ENCODE peak calls at places on chromosome 2, in eight cellular contexts. B is esophagus squamous epithelium, W is heart left ventricle, C is HepG2, V is K562, L is spleen, N is body of pancreas, Y is transverse colon. U is an unnamed sample.

GRCh38 chr2:198913394-198914152 is 544.2 kb downstream of the SATB2 start:
- DNase-seq in B (no peak), W (no peak), C (no peak), V (no peak), L (no peak), N (no peak), Y (no peak), U (no peak)

GRCh38 chr2:229235136-229235914 is 35.8 kb downstream of the PID1 start:
- DNase-seq in B (no peak), W (no peak), C (no peak), V (no peak), L (no peak), N (no peak), Y (no peak), U (no peak)

GRCh38 chr2:24046599-24046929 is 627 bp downstream of the WDCP start:
- DNase-seq in B (no peak), W (no peak), C (no peak), V (no peak), L (no peak), N (no peak), Y (no peak), U (no peak)

GRCh38 chr2:43097650-43098049 is 128.8 kb downstream of the ZFP36L2 start:
- DNase-seq in B (no peak), W (no peak), C (no peak), V (no peak), L (no peak), N (peak; percentile 38), Y (no peak), U (no peak)

GRCh38 chr2:50014168-50014567 is 859.9 kb upstream of the FSHR start:
- DNase-seq in B (no peak), W (no peak), C (no peak), V (no peak), L (no peak), N (no peak), Y (no peak), U (no peak)

GRCh38 chr2:68921646-68922045 is 31.0 kb downstream of the GKN2 start:
- DNase-seq in B (no peak), W (no peak), C (no peak), V (no peak), L (no peak), N (no peak), Y (no peak), U (no peak)

GRCh38 chr2:128219891-128220290 is 98.8 kb downstream of the HS6ST1 start:
- DNase-seq in B (no peak), W (no peak), C (no peak), V (no peak), L (no peak), N (no peak), Y (no peak), U (no peak)

GRCh38 chr2:147204102-147204501 is 640.7 kb upstream of the ACVR2A start:
- DNase-seq in B (no peak), W (no peak), C (no peak), V (no peak), L (no peak), N (no peak), Y (no peak), U (no peak)

GRCh38 chr2:105746177-105747080 is 1.7 kb downstream of the NCK2 start:
- DNase-seq in B (no peak), W (peak; percentile 46), C (peak; percentile 29), V (peak; percentile 41), L (peak; percentile 96), N (peak; percentile 80), Y (peak; percentile 89), U (peak; percentile 51)

GRCh38 chr2:72040629-72041403 is 106.8 kb downstream of the CYP26B1 start:
- DNase-seq in B (no peak), W (no peak), C (no peak), V (no peak), L (no peak), N (no peak), Y (no peak), U (no peak)

GRCh38 chr2:183014005-183014404 is 24.3 kb downstream of the NCKAP1 start:
- DNase-seq in B (no peak), W (no peak), C (no peak), V (no peak), L (no peak), N (no peak), Y (no peak), U (no peak)

GRCh38 chr2:54430649-54431048 is 25.5 kb upstream of the SPTBN1 start:
- DNase-seq in B (no peak), W (no peak), C (no peak), V (no peak), L (no peak), N (no peak), Y (no peak), U (no peak)

GRCh38 chr2:123596649-123597048 is 428.4 kb upstream of the CNTNAP5 start:
- DNase-seq in B (no peak), W (no peak), C (no peak), V (no peak), L (no peak), N (no peak), Y (no peak), U (no peak)

DNA sequence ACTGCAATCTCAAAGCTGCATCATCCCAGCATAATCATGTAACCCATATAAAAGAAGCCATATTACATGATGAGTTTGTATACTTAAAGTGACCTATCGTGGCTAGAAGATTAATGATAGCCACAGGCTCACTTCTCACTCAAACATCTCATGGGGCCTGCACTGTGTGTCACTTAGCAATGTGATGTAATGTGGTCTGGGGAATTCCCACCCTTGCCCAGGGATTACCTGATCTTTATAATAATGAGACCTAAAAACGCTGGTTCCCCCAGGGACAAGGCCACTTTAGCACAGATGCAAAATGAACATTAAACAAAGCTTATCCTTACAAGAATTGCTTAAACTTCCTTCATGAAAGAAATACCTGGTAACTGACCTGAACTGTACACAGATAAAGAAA is 427.1 kb upstream of the CNTNAP5 start:
- DNase-seq in B (no peak), W (no peak), C (no peak), V (no peak), L (no peak), N (no peak), Y (no peak), U (no peak)
- H3K4me1 ChIP-seq in B (no peaks in the 10 kb centered on the region), W (no peaks in the 10 kb centered on the region), C (no peaks in the 10 kb centered on the region), V (no peaks in the 10 kb centered on the region), L (no peaks in the 10 kb centered on the region), N (no peaks in the 10 kb centered on the region), Y (no peaks in the 10 kb centered on the region), U (peaks cover 3% of the 10 kb centered on the region)

GRCh38 chr2:219003979-219004378 is 10.8 kb upstream of the CRYBA2 start:
- DNase-seq in B (no peak), W (no peak), C (no peak), V (no peak), L (no peak), N (no peak), Y (no peak), U (no peak)

GRCh38 chr2:219001100-219001576 is 7.9 kb upstream of the CRYBA2 start:
- DNase-seq in B (no peak), W (no peak), C (no peak), V (no peak), L (no peak), N (no peak), Y (no peak), U (no peak)

GRCh38 chr2:219001577-219002394 is 8.6 kb upstream of the CRYBA2 start:
- DNase-seq in B (no peak), W (no peak), C (peak; percentile 93), V (peak; percentile 65), L (no peak), N (peak; percentile 99), Y (peak; percentile 91), U (no peak)

GRCh38 chr2:219003267-219003634 is 10.0 kb upstream of the CRYBA2 start:
- DNase-seq in B (no peak), W (no peak), C (no peak), V (no peak), L (no peak), N (no peak), Y (no peak), U (no peak)

DNA sequence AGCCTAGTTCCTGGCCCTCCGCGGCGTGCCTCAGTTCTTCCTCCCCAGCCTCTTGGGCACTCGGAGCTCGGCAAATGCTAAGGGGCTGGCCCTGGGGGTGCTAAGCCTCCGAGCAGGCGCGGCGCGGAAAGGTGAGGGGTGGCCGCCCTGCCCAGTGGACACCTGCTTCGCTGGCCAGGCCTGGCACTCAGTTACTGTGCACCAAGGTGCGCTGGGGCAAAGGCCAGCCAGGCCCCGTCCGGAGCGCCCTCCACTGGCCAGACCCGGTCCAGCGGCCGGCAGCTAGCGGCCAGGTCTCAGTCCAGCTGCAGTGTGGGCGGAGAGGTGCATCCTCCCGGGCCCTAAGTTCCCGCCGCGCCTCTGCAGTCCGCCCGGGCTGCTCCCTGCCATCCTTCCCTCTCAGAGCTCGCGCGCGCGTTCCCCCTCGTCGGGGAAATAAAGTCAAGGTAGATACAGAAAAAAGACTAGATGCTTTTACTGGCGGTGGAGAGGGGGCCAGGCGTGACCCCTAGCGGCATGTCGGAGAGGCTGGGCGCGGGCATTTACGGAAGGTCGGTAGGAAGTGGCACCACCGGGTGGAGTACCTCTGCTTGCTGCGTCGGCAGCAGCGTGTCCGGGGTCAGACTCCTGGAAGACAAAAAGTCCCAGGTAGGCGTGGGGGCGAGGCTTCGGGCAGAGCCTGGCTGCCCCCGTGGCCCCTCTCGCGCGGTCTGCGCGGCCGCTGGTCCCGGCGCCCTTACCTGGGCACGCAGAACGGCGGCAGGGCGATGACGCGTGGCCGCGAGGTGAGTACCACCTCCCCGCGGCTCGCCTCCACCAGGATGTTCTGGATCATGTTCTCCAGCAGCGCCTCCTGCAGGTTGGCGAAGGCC is 9.4 kb upstream of the CRYBA2 start:
- DNase-seq in B (no peak), W (no peak), C (peak; percentile 54), V (peak; percentile 83), L (no peak), N (peak; percentile 91), Y (peak; percentile 87), U (no peak)
- H3K4me3 ChIP-seq in B (peak overlapping the region; percentile 45), W (no peak overlapping the region), C (peak overlapping the region; percentile 64), V (no peak overlapping the region), L (peak overlapping the region; percentile 20), N (no peak overlapping the region), Y (peak overlapping the region; percentile 47), U (no peak overlapping the region)

DNA sequence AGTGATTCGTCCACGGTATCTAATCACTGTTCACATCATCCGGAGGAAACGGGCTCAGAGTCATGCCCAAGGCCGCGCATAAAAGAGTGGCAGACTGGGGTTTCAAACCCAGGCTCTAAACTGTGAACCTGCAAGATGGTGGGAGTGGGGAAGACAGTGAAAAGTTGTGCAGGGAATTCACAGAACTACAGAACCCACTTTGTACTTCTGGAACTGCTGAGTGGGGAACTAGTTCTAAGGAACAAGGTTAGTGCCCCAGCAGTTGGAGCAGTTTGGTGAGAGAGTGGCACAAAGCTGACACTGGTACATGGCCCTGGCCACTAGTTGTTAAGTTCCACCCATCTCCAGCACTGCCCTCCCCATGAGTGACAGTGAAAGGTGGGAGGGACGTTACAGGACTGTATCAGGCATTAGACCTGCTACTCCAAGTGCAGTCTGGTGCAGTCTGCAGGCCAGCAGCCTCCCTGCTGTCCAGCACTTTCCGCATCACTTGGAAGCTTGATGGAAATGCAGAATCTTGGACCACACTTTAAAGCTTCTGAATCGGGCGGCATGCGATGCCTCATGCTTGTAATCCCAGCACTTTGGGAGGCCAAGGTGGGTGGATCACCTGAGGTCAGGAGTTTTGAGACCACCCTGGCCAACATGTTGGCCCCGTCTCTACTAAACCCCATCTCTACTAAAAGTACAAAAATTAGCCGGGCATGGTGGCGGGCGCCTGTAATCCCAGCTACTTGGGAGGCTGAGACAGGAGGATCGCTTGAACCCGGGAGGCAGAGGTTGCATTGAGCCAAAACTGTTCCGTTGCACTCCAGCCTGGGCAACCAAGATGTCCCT is 47.3 kb downstream of the C2orf42 start:
- DNase-seq in B (no peak), W (peak; percentile 63), C (peak; percentile 74), V (peak; percentile 50), L (peak; percentile 87), N (peak; percentile 75), Y (peak; percentile 63), U (no peak)
- TF ChIP-seq POLR2A in B (no peak), W (no peak), C (peak; percentile 88), V (peak; percentile 55), L (peak; percentile 58), N (no peak), Y (no peak), U (peak; percentile 35)

GRCh38 chr2:34176693-34177092 is 577.6 kb upstream of the FAM98A start:
- DNase-seq in B (no peak), W (no peak), C (no peak), V (no peak), L (no peak), N (no peak), Y (no peak), U (no peak)
- H3K4me1 ChIP-seq in B (no peaks in the 10 kb centered on the region), W (no peaks in the 10 kb centered on the region), C (no peaks in the 10 kb centered on the region), V (no peaks in the 10 kb centered on the region), L (no peaks in the 10 kb centered on the region), N (peaks cover 6% of the 10 kb centered on the region), Y (no peaks in the 10 kb centered on the region), U (no peaks in the 10 kb centered on the region)

U was measured in tibial nerve.